ENCODE peak calls at places on chromosomes 4 and X, in seven cellular contexts. I is adipocyte, V is stomach, J is NT2/D1, X is astrocyte, S is OCI-LY7, O is HCT116. U is an unnamed sample.

GRCh38 chr4:138875886-138876608 is 139.5 kb upstream of the NOCT start:
- DNase-seq in I (peak; percentile 66), V (no peak), J (peak; percentile 15), X (peak; percentile 95), S (no peak), O (peak; percentile 15), U (no peak)

GRCh38 chr4:54626113-54626512 is 31.6 kb upstream of the KIT start:
- DNase-seq in I (no peak), V (peak; percentile 28), J (no peak), X (no peak), S (no peak), O (no peak), U (no peak)

GRCh38 chr4:53019485-53020382 is 157.6 kb downstream of the RASL11B start:
- DNase-seq in I (peak; percentile 58), V (no peak), J (no peak), X (peak; percentile 77), S (no peak), O (no peak), U (no peak)

GRCh38 chrX:45537936-45538335 is 337.3 kb upstream of the DIPK2B start:
- DNase-seq in I (no peak), V (no peak), J (no peak), X (no peak), S (no peak), O (no peak), U (no peak)

GRCh38 chr4:29113960-29114359 is 1606.2 kb upstream of the PCDH7 start:
- DNase-seq in I (no peak), V (no peak), J (no peak), X (no peak), S (no peak), O (no peak), U (no peak)

GRCh38 chr4:111537165-111537564 is 608.1 kb upstream of the FAM241A start:
- DNase-seq in I (peak; percentile 28), V (no peak), J (no peak), X (no peak), S (no peak), O (no peak), U (no peak)

GRCh38 chr4:183471960-183472708 is 27.7 kb downstream of the CDKN2AIP start:
- DNase-seq in I (peak; percentile 96), V (peak; percentile 90), J (peak; percentile 55), X (peak; percentile 35), S (peak; percentile 78), O (peak; percentile 36), U (peak; percentile 75)

GRCh38 chrX:70026851-70027200 is 22.9 kb downstream of the AWAT2 start:
- DNase-seq in I (no peak), V (no peak), J (no peak), X (no peak), S (no peak), O (no peak), U (no peak)

GRCh38 chr4:102420563-102421221 is 75.4 kb upstream of the SLC39A8 start:
- DNase-seq in I (peak; percentile 59), V (no peak), J (no peak), X (peak; percentile 4), S (peak; percentile 27), O (no peak), U (peak; percentile 59)

GRCh38 chrX:15988661-15989603 is 134.3 kb upstream of the AP1S2 start:
- DNase-seq in I (peak; percentile 81), V (no peak), J (no peak), X (peak; percentile 58), S (peak; percentile 37), O (no peak), U (peak; percentile 78)

GRCh38 chr4:121189811-121190210 is 25.7 kb upstream of the TNIP3 start:
- DNase-seq in I (no peak), V (no peak), J (no peak), X (no peak), S (peak; percentile 17), O (no peak), U (peak; percentile 58)

GRCh38 chrX:154458954-154459829 is 1.1 kb downstream of the PLXNA3 start:
- DNase-seq in I (peak; percentile 56), V (peak; percentile 42), J (no peak), X (no peak), S (peak; percentile 13), O (no peak), U (peak; percentile 52)

GRCh38 chr4:142315999-142316398 is 530.1 kb downstream of the INPP4B start:
- DNase-seq in I (peak; percentile 14), V (no peak), J (no peak), X (no peak), S (no peak), O (no peak), U (no peak)

GRCh38 chrX:134622056-134622812 is 36.0 kb downstream of the PLAC1 start:
- DNase-seq in I (peak; percentile 75), V (no peak), J (peak; percentile 62), X (peak; percentile 89), S (no peak), O (peak; percentile 23), U (peak; percentile 73)

GRCh38 chrX:39850630-39851152 is 247.1 kb downstream of the BCOR start:
- DNase-seq in I (peak; percentile 43), V (no peak), J (no peak), X (peak; percentile 31), S (no peak), O (no peak), U (peak; percentile 92)

GRCh38 chr4:126977306-126977705 is 655.5 kb upstream of the INTU start:
- DNase-seq in I (peak; percentile 45), V (no peak), J (no peak), X (no peak), S (no peak), O (no peak), U (no peak)

GRCh38 chr4:6888506-6889071 is 21.0 kb upstream of the TBC1D14 start:
- DNase-seq in I (no peak), V (peak; percentile 2), J (no peak), X (no peak), S (no peak), O (no peak), U (no peak)

GRCh38 chr4:6887591-6888371 is 21.8 kb upstream of the TBC1D14 start:
- DNase-seq in I (no peak), V (no peak), J (no peak), X (no peak), S (no peak), O (no peak), U (peak; percentile 83)

GRCh38 chr4:6884341-6884870 is 25.2 kb upstream of the TBC1D14 start:
- DNase-seq in I (no peak), V (no peak), J (no peak), X (no peak), S (no peak), O (no peak), U (no peak)

GRCh38 chr4:6886886-6887285 is 22.7 kb upstream of the TBC1D14 start:
- DNase-seq in I (no peak), V (no peak), J (no peak), X (no peak), S (no peak), O (no peak), U (no peak)

DNA sequence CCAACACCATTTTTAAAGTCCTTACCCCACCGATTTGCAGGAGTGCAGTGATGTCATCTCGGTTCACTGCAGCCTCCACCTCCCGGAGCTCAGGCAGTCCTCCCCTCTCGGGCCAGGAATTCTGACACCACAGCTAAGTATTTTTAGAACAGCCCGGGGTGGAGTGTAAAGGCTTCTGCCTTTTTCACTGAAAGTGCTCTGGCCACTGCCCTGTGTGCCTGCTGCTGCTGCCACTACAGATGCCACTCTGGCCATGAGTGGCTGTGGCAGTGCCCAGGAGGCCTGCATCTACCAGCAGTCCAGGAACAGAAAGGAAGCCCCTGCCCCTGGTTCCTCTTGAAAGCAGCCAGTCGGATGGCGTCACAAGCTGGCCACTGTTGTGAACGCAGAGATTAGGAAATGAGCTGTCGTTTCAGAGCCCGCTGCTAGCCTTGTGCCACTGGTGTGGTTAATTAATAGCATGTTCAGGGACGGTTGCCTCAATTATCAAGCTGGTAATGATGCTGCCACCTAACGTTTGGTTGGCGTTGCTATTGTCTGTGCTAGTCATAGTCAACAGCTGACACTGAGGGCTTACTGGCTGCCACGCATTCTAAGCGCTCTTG is 23.6 kb upstream of the TBC1D14 start:
- DNase-seq in I (peak; percentile 60), V (peak; percentile 49), J (no peak), X (peak; percentile 75), S (peak; percentile 56), O (no peak), U (peak; percentile 98)
- H3K4me3 ChIP-seq in I (peak overlapping the region; percentile 34), V (no peak overlapping the region), J (no peak overlapping the region), X (no peak overlapping the region), S (no peak overlapping the region), O (no peak overlapping the region), U (no peak overlapping the region)

GRCh38 chrX:129721870-129722269 is 16.9 kb upstream of the XPNPEP2 start:
- DNase-seq in I (no peak), V (no peak), J (no peak), X (no peak), S (no peak), O (no peak), U (no peak)
- H3K4me3 ChIP-seq in I (no peak overlapping the region), V (no peak overlapping the region), J (no peak overlapping the region), X (no peak overlapping the region), S (no peak overlapping the region), O (no peak overlapping the region), U (no peak overlapping the region)

GRCh38 chr4:153792893-153793227 is 4.0 kb upstream of the SFRP2 start:
- DNase-seq in I (no peak), V (no peak), J (no peak), X (no peak), S (no peak), O (no peak), U (no peak)
- H3K4me3 ChIP-seq in I (peak overlapping the region; percentile 73), V (peak overlapping the region; percentile 29), J (peak overlapping the region; percentile 39), X (no peak overlapping the region), S (no peak overlapping the region), O (no peak overlapping the region), U (no peak overlapping the region)

GRCh38 chrX:56233100-56233499 is 944 bp downstream of the KLF8 start:
- DNase-seq in I (peak; percentile 0), V (no peak), J (no peak), X (no peak), S (no peak), O (no peak), U (no peak)

GRCh38 chrX:56232221-56233082 is at the start of gene KLF8:
- DNase-seq in I (no peak), V (peak; percentile 44), J (peak; percentile 43), X (no peak), S (no peak), O (peak; percentile 8), U (peak; percentile 2)

GRCh38 chrX:56228914-56229313 is 3.2 kb upstream of the KLF8 start:
- DNase-seq in I (no peak), V (no peak), J (no peak), X (no peak), S (no peak), O (no peak), U (no peak)

GRCh38 chrX:56231706-56232105 is 450 bp upstream of the KLF8 start:
- DNase-seq in I (no peak), V (no peak), J (no peak), X (no peak), S (no peak), O (no peak), U (no peak)

DNA sequence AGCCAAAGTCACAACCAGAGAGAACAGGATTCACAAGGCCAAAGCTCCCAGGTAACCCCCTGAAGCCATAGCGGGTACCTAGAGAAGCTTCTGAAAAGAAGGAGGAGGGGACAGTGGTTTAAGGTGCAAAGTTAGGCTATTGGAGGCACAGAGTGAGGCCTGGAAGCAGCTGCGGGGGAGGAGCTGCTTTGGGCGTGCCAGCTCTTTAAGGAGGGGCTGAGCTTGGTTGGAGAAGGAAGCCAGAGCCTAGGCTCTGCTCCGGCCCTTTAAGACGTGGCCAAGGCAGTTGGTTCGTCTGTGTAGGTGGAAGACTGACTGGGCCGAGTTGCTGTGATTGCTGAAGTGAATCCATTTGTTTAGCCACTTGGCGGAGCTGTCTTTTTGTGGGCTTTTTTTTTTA is 1.5 kb downstream of the KLF8 start:
- DNase-seq in I (no peak), V (no peak), J (peak; percentile 51), X (peak; percentile 0), S (no peak), O (peak; percentile 29), U (no peak)
- H3K4me3 ChIP-seq in I (peak overlapping the region; percentile 79), V (peak overlapping the region; percentile 50), J (peak overlapping the region; percentile 65), X (no peak overlapping the region), S (no peak overlapping the region), O (no peak overlapping the region), U (no peak overlapping the region)

GRCh38 chr4:70326052-70326451 is 8.7 kb upstream of the CABS1 start:
- DNase-seq in I (no peak), V (no peak), J (no peak), X (no peak), S (no peak), O (no peak), U (no peak)
- H3K4me3 ChIP-seq in I (no peak overlapping the region), V (no peak overlapping the region), J (no peak overlapping the region), X (no peak overlapping the region), S (no peak overlapping the region), O (no peak overlapping the region), U (no peak overlapping the region)

U was measured in NB4.